ENCODE peak calls at places on chromosomes 11 and 22, in four cellular contexts. P is cardiac fibroblast; B is CD4-positive, alpha-beta memory T cell; L is pancreas. N is an unnamed sample.

GRCh38 chr11:61555051-61555969 is 25.6 kb downstream of the SYT7 start:
- DNase-seq in B (no peak), P (no peak), L (no peak), N (peak)

GRCh38 chr22:28462041-28462440 is 217.6 kb downstream of the TTC28 start:
- DNase-seq in L (no peak), P (no peak), B (no peak), N (no peak)

GRCh38 chr22:31861226-31861840 is 83.0 kb upstream of the YWHAH start:
- DNase-seq in L (no peak), P (peak), B (no peak), N (no peak)

GRCh38 chr22:39818050-39818449 is 75.5 kb downstream of the ENTHD1 start:
- DNase-seq in L (no peak), P (no peak), B (no peak), N (no peak)

GRCh38 chr11:128648711-128649110 is 45.2 kb upstream of the FLI1 start:
- DNase-seq in B (no peak), L (no peak), P (no peak), N (no peak)

GRCh38 chr22:47629273-47629711 is 866.8 kb downstream of the TBC1D22A start:
- DNase-seq in P (no peak), L (no peak), B (no peak), N (no peak)

GRCh38 chr22:19579113-19579811 is 55.1 kb upstream of the CLDN5 start:
- DNase-seq in L (no peak), P (no peak), B (no peak), N (no peak)

GRCh38 chr11:97962758-97963157 is 1058.0 kb upstream of the CNTN5 start:
- DNase-seq in P (no peak), B (no peak), L (no peak), N (no peak)

GRCh38 chr22:28907311-28908008 is 24.1 kb downstream of the ZNRF3 start:
- DNase-seq in B (no peak), L (no peak), P (no peak), N (peak)

GRCh38 chr11:38274031-38274430 is 1676.0 kb upstream of the RAG2 start:
- DNase-seq in B (no peak), P (no peak), L (no peak), N (no peak)

GRCh38 chr11:118251858-118252652 is at the start of gene MPZL3:
- DNase-seq in L (peak), B (peak), P (peak), N (peak)

GRCh38 chr11:1487091-1487850 is 692 bp upstream of the MOB2 start:
- DNase-seq in L (peak), B (no peak), P (no peak), N (no peak)
- H3K4me3 ChIP-seq in L (no peak), B (no peak), P (no peak), N (no peak)

DNA sequence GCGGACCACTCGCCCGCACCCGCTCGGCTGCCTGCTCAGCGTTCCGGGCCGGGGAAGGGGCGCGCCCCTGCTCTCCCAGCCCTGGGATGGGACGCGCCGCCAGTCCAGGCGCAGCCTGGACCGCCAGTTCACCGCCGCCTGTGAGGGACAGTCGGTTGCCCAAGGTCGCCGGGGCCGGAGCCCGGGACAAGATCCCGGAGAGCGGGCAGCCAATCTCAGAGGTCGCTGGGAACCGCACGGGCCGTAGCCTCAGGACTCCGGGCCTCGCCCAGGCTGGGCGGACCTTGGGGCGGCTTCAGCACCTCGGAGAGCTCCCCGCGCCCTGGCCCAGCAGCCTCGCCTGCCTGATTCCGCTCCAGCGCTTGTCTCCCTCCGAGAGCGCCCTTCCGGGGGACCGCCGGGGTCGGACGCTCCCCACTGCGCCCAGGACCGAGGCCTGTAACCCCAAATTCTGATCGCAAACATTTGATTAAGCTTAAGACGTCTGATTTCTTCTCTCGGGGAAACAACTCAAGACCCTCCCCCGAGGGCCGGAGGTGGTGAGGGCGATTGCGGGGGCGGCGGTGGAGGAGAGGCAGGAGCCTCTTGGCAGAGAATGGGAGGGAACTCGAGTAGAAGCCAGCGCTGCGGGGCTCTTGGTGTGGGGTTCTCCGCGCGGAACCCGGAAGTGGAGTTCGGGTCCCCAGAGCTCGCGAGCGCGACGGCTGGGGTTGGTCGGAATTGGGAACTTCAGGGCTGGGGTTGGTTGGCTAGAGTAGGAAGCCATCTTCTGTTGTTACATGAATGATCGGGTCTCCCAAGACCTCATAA is 1.1 kb upstream of the CHRM4 start:
- DNase-seq in L (peak), P (peak), B (peak), N (peak)
- H3K4me3 ChIP-seq in L (peak), P (peak), B (no peak), N (peak)

DNA sequence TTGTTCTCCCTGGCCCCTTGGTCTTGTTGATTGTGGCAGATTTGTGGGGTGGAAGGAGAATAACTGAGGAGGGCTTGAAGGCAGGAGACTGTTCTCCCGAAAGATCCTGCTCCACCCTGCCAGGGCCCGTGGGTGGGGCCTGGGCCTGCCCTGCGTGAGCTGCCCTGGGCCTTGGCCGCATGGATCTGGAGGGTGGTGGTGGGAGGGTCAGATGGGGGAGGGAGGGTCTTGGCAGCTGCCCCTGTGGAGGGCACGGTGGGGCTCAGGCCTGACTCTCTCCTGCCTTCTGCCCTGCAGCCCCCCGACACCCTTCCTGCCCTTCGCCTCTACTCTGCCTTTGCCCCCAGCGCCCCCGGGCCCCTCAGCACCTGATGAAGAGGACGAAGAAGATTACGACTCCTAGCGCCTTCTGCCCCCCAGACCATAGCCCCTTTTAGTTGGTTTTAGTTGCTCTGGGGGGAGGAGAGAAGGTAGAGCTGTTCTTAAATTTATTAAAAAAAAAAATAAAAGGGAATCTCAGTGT is 1.9 kb downstream of the DRAP1 start:
- DNase-seq in P (no peak), L (no peak), B (no peak), N (no peak)
- H3K4me3 ChIP-seq in P (peak), L (no peak), B (peak), N (no peak)

DNA sequence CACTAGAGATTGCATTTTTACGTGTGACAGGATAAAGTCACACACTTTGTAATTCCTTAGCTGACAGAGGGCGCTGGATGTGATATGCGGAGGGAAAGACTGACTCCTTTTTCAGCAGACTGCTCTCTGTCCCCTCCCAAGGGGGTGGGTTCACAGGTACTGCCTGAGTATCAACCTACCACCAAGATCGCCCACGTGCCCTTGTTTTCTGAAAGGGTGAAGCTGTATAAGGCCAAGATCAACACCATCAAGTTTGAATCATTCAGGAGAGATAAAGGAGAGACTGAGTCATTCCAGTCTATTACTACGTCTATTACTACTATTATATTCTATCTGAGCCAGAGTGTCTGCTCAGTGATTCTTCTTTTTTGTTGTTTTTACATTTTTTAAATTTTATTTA is 30.7 kb downstream of the BUD13 start:
- DNase-seq in B (no peak), L (no peak), P (peak), N (no peak)
- H3K4me3 ChIP-seq in B (no peak), L (no peak), P (no peak), N (no peak)

GRCh38 chr11:28696591-28696990 is 588.4 kb downstream of the METTL15 start:
- DNase-seq in L (no peak), B (no peak), P (no peak), N (no peak)

DNA sequence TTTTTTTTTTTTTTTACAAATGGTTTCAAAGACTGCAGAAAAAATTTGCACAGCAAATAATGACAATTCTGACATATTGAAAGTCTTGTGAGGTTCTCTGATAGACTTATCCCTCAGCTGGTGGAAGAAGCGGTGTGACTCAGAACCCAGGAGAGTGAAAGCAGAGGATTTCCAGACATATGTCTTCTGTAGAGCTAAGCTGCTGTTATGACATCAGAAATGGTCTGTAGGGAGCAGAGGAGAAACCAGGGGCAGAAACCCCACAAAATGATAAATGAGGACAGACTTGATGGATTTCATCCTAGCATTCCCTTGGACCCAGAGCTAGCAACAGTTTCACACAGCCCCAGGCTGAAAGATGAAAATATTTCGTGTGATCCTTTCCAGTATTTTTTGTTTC is 582.6 kb downstream of the METTL15 start:
- DNase-seq in B (no peak), P (peak), L (no peak), N (no peak)
- H3K4me3 ChIP-seq in B (no peak), P (no peak), L (no peak), N (no peak)

N was measured in HAP-1.